ENCODE peak calls at places on chromosomes 5 and 9, in ten cellular contexts. One of them, this sample, is unnamed.

GRCh38 chr5:124824637-124825158 is 78.3 kb upstream of the ZNF608 start:
- DNase-seq in AG09309: peak; percentile 49
- DNase-seq in suprapubic skin: no peak
- DNase-seq in retina: no peak
- DNase-seq in coronary artery: no peak
- DNase-seq in PC-3: peak; percentile 60
- DNase-seq in NCI-H1048: no peak
- DNase-seq in effector CD8-positive, alpha-beta T cell: no peak
- DNase-seq in activated CD4-positive, alpha-beta T cell treated with anti-CD3 and anti-CD28 coated beads, Interleukin-2, amount 50 U/mL, for 1 hour: no peak
- DNase-seq in head of caudate nucleus: no peak
- DNase-seq in this sample: no peak

GRCh38 chr9:114200721-114201300 is 45.5 kb downstream of the COL27A1 start:
- DNase-seq in AG09309: no peak
- DNase-seq in suprapubic skin: no peak
- DNase-seq in retina: no peak
- DNase-seq in coronary artery: no peak
- DNase-seq in PC-3: no peak
- DNase-seq in NCI-H1048: no peak
- DNase-seq in effector CD8-positive, alpha-beta T cell: no peak
- DNase-seq in activated CD4-positive, alpha-beta T cell treated with anti-CD3 and anti-CD28 coated beads, Interleukin-2, amount 50 U/mL, for 1 hour: no peak
- DNase-seq in head of caudate nucleus: no peak
- DNase-seq in this sample: no peak

GRCh38 chr9:136926749-136927148 is 17.8 kb downstream of the FBXW5 start:
- DNase-seq in AG09309: no peak
- DNase-seq in suprapubic skin: no peak
- DNase-seq in retina: no peak
- DNase-seq in coronary artery: no peak
- DNase-seq in PC-3: no peak
- DNase-seq in NCI-H1048: no peak
- DNase-seq in effector CD8-positive, alpha-beta T cell: no peak
- DNase-seq in activated CD4-positive, alpha-beta T cell treated with anti-CD3 and anti-CD28 coated beads, Interleukin-2, amount 50 U/mL, for 1 hour: no peak
- DNase-seq in head of caudate nucleus: no peak
- DNase-seq in this sample: no peak

GRCh38 chr9:93136011-93136440 is 2.0 kb upstream of the NINJ1 start:
- DNase-seq in AG09309: no peak
- DNase-seq in suprapubic skin: no peak
- DNase-seq in retina: no peak
- DNase-seq in coronary artery: no peak
- DNase-seq in PC-3: peak; percentile 32
- DNase-seq in NCI-H1048: no peak
- DNase-seq in effector CD8-positive, alpha-beta T cell: no peak
- DNase-seq in activated CD4-positive, alpha-beta T cell treated with anti-CD3 and anti-CD28 coated beads, Interleukin-2, amount 50 U/mL, for 1 hour: no peak
- DNase-seq in head of caudate nucleus: no peak
- DNase-seq in this sample: peak; percentile 42

GRCh38 chr5:110045153-110045552 is 355.4 kb downstream of the MAN2A1 start:
- DNase-seq in AG09309: no peak
- DNase-seq in suprapubic skin: no peak
- DNase-seq in retina: no peak
- DNase-seq in coronary artery: no peak
- DNase-seq in PC-3: peak; percentile 32
- DNase-seq in NCI-H1048: no peak
- DNase-seq in effector CD8-positive, alpha-beta T cell: no peak
- DNase-seq in activated CD4-positive, alpha-beta T cell treated with anti-CD3 and anti-CD28 coated beads, Interleukin-2, amount 50 U/mL, for 1 hour: no peak
- DNase-seq in head of caudate nucleus: no peak
- DNase-seq in this sample: no peak

GRCh38 chr5:113520429-113520828 is 6.9 kb downstream of the YTHDC2 start:
- DNase-seq in AG09309: no peak
- DNase-seq in suprapubic skin: no peak
- DNase-seq in retina: no peak
- DNase-seq in coronary artery: no peak
- DNase-seq in PC-3: no peak
- DNase-seq in NCI-H1048: no peak
- DNase-seq in effector CD8-positive, alpha-beta T cell: no peak
- DNase-seq in activated CD4-positive, alpha-beta T cell treated with anti-CD3 and anti-CD28 coated beads, Interleukin-2, amount 50 U/mL, for 1 hour: no peak
- DNase-seq in head of caudate nucleus: no peak
- DNase-seq in this sample: peak; percentile 44

GRCh38 chr5:179873176-179873575 is 14.6 kb upstream of the MRNIP start:
- DNase-seq in AG09309: no peak
- DNase-seq in suprapubic skin: no peak
- DNase-seq in retina: no peak
- DNase-seq in coronary artery: no peak
- DNase-seq in PC-3: no peak
- DNase-seq in NCI-H1048: no peak
- DNase-seq in effector CD8-positive, alpha-beta T cell: no peak
- DNase-seq in activated CD4-positive, alpha-beta T cell treated with anti-CD3 and anti-CD28 coated beads, Interleukin-2, amount 50 U/mL, for 1 hour: no peak
- DNase-seq in head of caudate nucleus: no peak
- DNase-seq in this sample: no peak

GRCh38 chr5:171589461-171589860 is 170.0 kb downstream of the FGF18 start:
- DNase-seq in AG09309: no peak
- DNase-seq in suprapubic skin: peak; percentile 44
- DNase-seq in retina: no peak
- DNase-seq in coronary artery: no peak
- DNase-seq in PC-3: no peak
- DNase-seq in NCI-H1048: no peak
- DNase-seq in effector CD8-positive, alpha-beta T cell: no peak
- DNase-seq in activated CD4-positive, alpha-beta T cell treated with anti-CD3 and anti-CD28 coated beads, Interleukin-2, amount 50 U/mL, for 1 hour: no peak
- DNase-seq in head of caudate nucleus: no peak
- DNase-seq in this sample: no peak

GRCh38 chr9:86073839-86074238 is 25.5 kb downstream of the GOLM1 start:
- DNase-seq in AG09309: no peak
- DNase-seq in suprapubic skin: no peak
- DNase-seq in retina: no peak
- DNase-seq in coronary artery: no peak
- DNase-seq in PC-3: no peak
- DNase-seq in NCI-H1048: no peak
- DNase-seq in effector CD8-positive, alpha-beta T cell: no peak
- DNase-seq in activated CD4-positive, alpha-beta T cell treated with anti-CD3 and anti-CD28 coated beads, Interleukin-2, amount 50 U/mL, for 1 hour: no peak
- DNase-seq in head of caudate nucleus: no peak
- DNase-seq in this sample: no peak

GRCh38 chr5:73605223-73606087 is 20.5 kb upstream of the ARHGEF28 start:
- DNase-seq in AG09309: no peak
- DNase-seq in suprapubic skin: no peak
- DNase-seq in retina: no peak
- DNase-seq in coronary artery: no peak
- DNase-seq in PC-3: peak; percentile 72
- DNase-seq in NCI-H1048: no peak
- DNase-seq in effector CD8-positive, alpha-beta T cell: no peak
- DNase-seq in activated CD4-positive, alpha-beta T cell treated with anti-CD3 and anti-CD28 coated beads, Interleukin-2, amount 50 U/mL, for 1 hour: no peak
- DNase-seq in head of caudate nucleus: no peak
- DNase-seq in this sample: no peak

GRCh38 chr9:13213337-13213736 is 66.2 kb downstream of the MPDZ start:
- DNase-seq in AG09309: peak; percentile 7
- DNase-seq in suprapubic skin: no peak
- DNase-seq in retina: no peak
- DNase-seq in coronary artery: no peak
- DNase-seq in PC-3: peak; percentile 30
- DNase-seq in NCI-H1048: no peak
- DNase-seq in effector CD8-positive, alpha-beta T cell: no peak
- DNase-seq in activated CD4-positive, alpha-beta T cell treated with anti-CD3 and anti-CD28 coated beads, Interleukin-2, amount 50 U/mL, for 1 hour: no peak
- DNase-seq in head of caudate nucleus: no peak
- DNase-seq in this sample: peak; percentile 56